ENCODE peak calls at places on chromosomes 2 and 18, in nine cellular contexts. Z, H, V, D, X, C, A, W and U are unnamed samples.

GRCh38 chr18:3329471-3329870 is 67.5 kb downstream of the MYL12B start:
- DNase-seq in Z (peak), H (no peak), V (no peak), D (no peak), X (peak), C (no peak), A (no peak), W (no peak), U (no peak)

GRCh38 chr2:207813942-207814341 is 44.2 kb upstream of the FZD5 start:
- DNase-seq in Z (no peak), H (no peak), V (no peak), D (no peak), X (no peak), C (no peak), A (no peak), W (no peak), U (no peak)

GRCh38 chr2:53437371-53437770 is 330.2 kb upstream of the CHAC2 start:
- DNase-seq in Z (peak), H (no peak), V (no peak), D (no peak), X (peak), C (no peak), A (no peak), W (no peak), U (no peak)

GRCh38 chr2:88092773-88093172 is 25.1 kb downstream of the SMYD1 start:
- DNase-seq in Z (no peak), H (no peak), V (no peak), D (no peak), X (no peak), C (no peak), A (no peak), W (no peak), U (no peak)

GRCh38 chr2:172456002-172456401 is 28.6 kb downstream of the ITGA6 start:
- DNase-seq in Z (peak), H (no peak), V (no peak), D (no peak), X (peak), C (no peak), A (no peak), W (no peak), U (no peak)

GRCh38 chr2:173555833-173556232 is 201.2 kb downstream of the CDCA7 start:
- DNase-seq in Z (no peak), H (no peak), V (no peak), D (peak), X (no peak), C (no peak), A (peak), W (peak), U (no peak)

GRCh38 chr2:120825370-120826259 is 89.9 kb downstream of the GLI2 start:
- DNase-seq in Z (peak), H (peak), V (no peak), D (peak), X (peak), C (no peak), A (peak), W (peak), U (no peak)

GRCh38 chr2:83874066-83874465 is 585.0 kb downstream of the SUCLG1 start:
- DNase-seq in Z (no peak), H (no peak), V (no peak), D (no peak), X (no peak), C (no peak), A (no peak), W (no peak), U (no peak)

GRCh38 chr2:52429740-52430139 is 1337.9 kb upstream of the CHAC2 start:
- DNase-seq in Z (no peak), H (no peak), V (no peak), D (peak), X (no peak), C (no peak), A (peak), W (no peak), U (no peak)

GRCh38 chr2:39568561-39569006 is 97.1 kb upstream of the TMEM178A start:
- DNase-seq in Z (peak), H (peak), V (no peak), D (peak), X (peak), C (no peak), A (peak), W (peak), U (peak)

GRCh38 chr2:240566203-240567136 is 1.8 kb upstream of the RNPEPL1 start:
- DNase-seq in Z (peak), H (peak), V (peak), D (peak), X (peak), C (peak), A (peak), W (peak), U (peak)

GRCh38 chr2:555164-555922 is 121.9 kb downstream of the TMEM18 start:
- DNase-seq in Z (no peak), H (no peak), V (no peak), D (no peak), X (no peak), C (no peak), A (no peak), W (no peak), U (no peak)

GRCh38 chr2:174903243-174903513 is 102.0 kb downstream of the CHN1 start:
- DNase-seq in Z (no peak), H (no peak), V (no peak), D (no peak), X (no peak), C (no peak), A (no peak), W (no peak), U (no peak)

GRCh38 chr2:209334188-209335017 is 89.4 kb upstream of the MAP2 start:
- DNase-seq in Z (peak), H (peak), V (peak), D (peak), X (peak), C (peak), A (peak), W (peak), U (peak)

GRCh38 chr2:24220534-24221281 is 45.9 kb downstream of the FAM228A start:
- DNase-seq in Z (no peak), H (no peak), V (no peak), D (no peak), X (no peak), C (no peak), A (no peak), W (no peak), U (no peak)

GRCh38 chr2:107932483-107932882 is 53.8 kb upstream of the SLC5A7 start:
- DNase-seq in Z (no peak), H (no peak), V (no peak), D (peak), X (peak), C (no peak), A (peak), W (peak), U (no peak)

GRCh38 chr2:120775261-120775660 is 39.6 kb downstream of the GLI2 start:
- DNase-seq in Z (no peak), H (no peak), V (no peak), D (no peak), X (no peak), C (no peak), A (no peak), W (no peak), U (no peak)

GRCh38 chr2:1497122-1497611 is 83.9 kb downstream of the TPO start:
- DNase-seq in Z (no peak), H (no peak), V (no peak), D (no peak), X (no peak), C (no peak), A (no peak), W (no peak), U (no peak)

GRCh38 chr2:96680561-96681141 is 38.1 kb downstream of the FER1L5 start:
- DNase-seq in Z (no peak), H (no peak), V (no peak), D (no peak), X (no peak), C (no peak), A (no peak), W (no peak), U (peak)

GRCh38 chr2:69222984-69223658 is 163.9 kb downstream of the GFPT1 start:
- DNase-seq in Z (peak), H (peak), V (no peak), D (peak), X (peak), C (no peak), A (peak), W (peak), U (no peak)

GRCh38 chr2:164560181-164560792 is 61.0 kb downstream of the GRB14 start:
- DNase-seq in Z (peak), H (peak), V (peak), D (peak), X (peak), C (no peak), A (peak), W (peak), U (peak)

GRCh38 chr2:25936889-25937545 is 45.3 kb downstream of the KIF3C start:
- DNase-seq in Z (no peak), H (no peak), V (no peak), D (peak), X (no peak), C (no peak), A (peak), W (no peak), U (no peak)

GRCh38 chr2:26612522-26613240 is 28.5 kb downstream of the CIB4 start:
- DNase-seq in Z (no peak), H (no peak), V (no peak), D (peak), X (no peak), C (no peak), A (no peak), W (no peak), U (no peak)

GRCh38 chr2:79512442-79513401 is at the start of gene CTNNA2:
- DNase-seq in Z (peak), H (no peak), V (peak), D (peak), X (peak), C (peak), A (no peak), W (no peak), U (peak)

GRCh38 chr18:62224229-62224628 is 37.2 kb downstream of the RELCH start:
- DNase-seq in Z (no peak), H (no peak), V (no peak), D (no peak), X (no peak), C (no peak), A (no peak), W (no peak), U (no peak)

GRCh38 chr2:1101011-1101410 is 150.4 kb downstream of the SNTG2 start:
- DNase-seq in Z (no peak), H (no peak), V (no peak), D (no peak), X (no peak), C (no peak), A (no peak), W (no peak), U (no peak)

GRCh38 chr2:130336877-130337734 is 5.6 kb upstream of the IMP4 start:
- DNase-seq in Z (no peak), H (peak), V (peak), D (peak), X (peak), C (peak), A (peak), W (peak), U (peak)

GRCh38 chr18:58180738-58181353 is 136.8 kb downstream of the NEDD4L start:
- DNase-seq in Z (peak), H (no peak), V (peak), D (peak), X (peak), C (peak), A (peak), W (peak), U (peak)

GRCh38 chr2:33129661-33130447 is 183.1 kb downstream of the LTBP1 start:
- DNase-seq in Z (no peak), H (no peak), V (no peak), D (no peak), X (no peak), C (no peak), A (peak), W (peak), U (no peak)

GRCh38 chr2:128605421-128605820 is 286.8 kb upstream of the HS6ST1 start:
- DNase-seq in Z (no peak), H (no peak), V (no peak), D (no peak), X (no peak), C (no peak), A (no peak), W (no peak), U (no peak)

GRCh38 chr2:72982781-72983499 is 65.6 kb downstream of the EMX1 start:
- DNase-seq in Z (no peak), H (no peak), V (no peak), D (no peak), X (no peak), C (no peak), A (no peak), W (no peak), U (no peak)

GRCh38 chr2:47172156-47172921 is 17.2 kb upstream of the STPG4 start:
- DNase-seq in Z (peak), H (no peak), V (peak), D (no peak), X (peak), C (no peak), A (peak), W (no peak), U (peak)

GRCh38 chr2:35228584-35228983 is 1127.0 kb upstream of the CRIM1 start:
- DNase-seq in Z (no peak), H (no peak), V (no peak), D (no peak), X (no peak), C (no peak), A (no peak), W (no peak), U (no peak)

GRCh38 chr2:86314125-86314524 is 23.3 kb downstream of the REEP1 start:
- DNase-seq in Z (peak), H (no peak), V (no peak), D (no peak), X (no peak), C (no peak), A (no peak), W (no peak), U (no peak)

GRCh38 chr18:10160251-10160650 is 246.4 kb downstream of the VAPA start:
- DNase-seq in Z (no peak), H (no peak), V (no peak), D (no peak), X (no peak), C (no peak), A (no peak), W (no peak), U (peak)

GRCh38 chr2:46334389-46335345 is 37.5 kb downstream of the EPAS1 start:
- DNase-seq in Z (peak), H (peak), V (no peak), D (peak), X (peak), C (no peak), A (peak), W (peak), U (no peak)

GRCh38 chr2:65528241-65528574 is 95.8 kb upstream of the SPRED2 start:
- DNase-seq in Z (no peak), H (no peak), V (no peak), D (no peak), X (no peak), C (no peak), A (no peak), W (no peak), U (no peak)

GRCh38 chr18:32893915-32894314 is 121.1 kb upstream of the KLHL14 start:
- DNase-seq in Z (peak), H (no peak), V (peak), D (no peak), X (peak), C (no peak), A (peak), W (no peak), U (peak)

GRCh38 chr2:231557571-231558217 is 27.4 kb upstream of the NMUR1 start:
- DNase-seq in Z (peak), H (peak), V (peak), D (peak), X (peak), C (peak), A (peak), W (peak), U (peak)

GRCh38 chr2:49044680-49045079 is 109.6 kb downstream of the FSHR start:
- DNase-seq in Z (peak), H (no peak), V (no peak), D (peak), X (no peak), C (no peak), A (peak), W (no peak), U (peak)